ENCODE peak calls at places on chromosomes 1 and 21, in six cellular contexts. T is stimulated activated CD8-positive, alpha-beta memory T cell treated with anti-CD3 and anti-CD28 coated beads, Interleukin-2, amount 100 ng/mL, for 48 hours; F is kidney epithelial cell; Q is cardiac fibroblast; N is fibroblast of lung; S is stimulated activated CD4-positive, alpha-beta T cell treated with anti-CD3 and anti-CD28 coated beads, Interleukin-12 subunit alpha, Interleukin-12 subunit beta, amount 100 ng/mL, for 4 hours. Y is an unnamed sample.

GRCh38 chr1:150009604-150010387 is 730 bp downstream of the OTUD7B start:
- DNase-seq in F (peak; percentile 58), N (peak; percentile 74), S (peak; percentile 46), T (no peak), Q (peak; percentile 83), Y (peak; percentile 29)

GRCh38 chr1:78375996-78376395 is 114.8 kb upstream of the PTGFR start:
- DNase-seq in T (no peak), Q (peak; percentile 22), S (no peak), N (peak; percentile 21), F (no peak), Y (no peak)

GRCh38 chr1:24507423-24507804 is 4.8 kb downstream of the RCAN3 start:
- DNase-seq in S (no peak), T (no peak), N (no peak), F (no peak), Q (no peak), Y (peak; percentile 37)

GRCh38 chr1:10589074-10589473 is 114.3 kb downstream of the PEX14 start:
- DNase-seq in S (no peak), T (no peak), N (no peak), Q (no peak), F (no peak), Y (no peak)

GRCh38 chr1:56189946-56190920 is 389.1 kb downstream of the PLPP3 start:
- DNase-seq in S (no peak), F (no peak), N (no peak), Q (no peak), T (no peak), Y (no peak)

GRCh38 chr1:4652631-4653327 is 1.6 kb upstream of the AJAP1 start:
- DNase-seq in T (peak; percentile 46), N (no peak), Q (peak; percentile 38), F (no peak), S (peak; percentile 65), Y (peak; percentile 36)

GRCh38 chr1:20058531-20058930 is 11.5 kb upstream of the PLA2G5 start:
- DNase-seq in N (peak; percentile 69), F (peak; percentile 63), S (peak; percentile 18), T (peak; percentile 11), Q (peak; percentile 52), Y (peak; percentile 0)

GRCh38 chr1:114015075-114015474 is 35.8 kb downstream of the OLFML3 start:
- DNase-seq in S (no peak), T (no peak), F (peak; percentile 7), N (no peak), Q (no peak), Y (no peak)

GRCh38 chr1:20361805-20362381 is 71.2 kb downstream of the VWA5B1 start:
- DNase-seq in Q (peak; percentile 64), N (peak; percentile 57), T (no peak), F (no peak), S (peak; percentile 23), Y (no peak)

GRCh38 chr1:53736290-53736689 is 2.7 kb downstream of the GLIS1 start:
- DNase-seq in F (no peak), Q (peak; percentile 78), N (peak; percentile 78), S (no peak), T (no peak), Y (no peak)

GRCh38 chr1:115679141-115679611 is 37.4 kb downstream of the VANGL1 start:
- DNase-seq in S (no peak), N (peak; percentile 78), F (no peak), Q (peak; percentile 66), T (no peak), Y (no peak)

GRCh38 chr1:19209439-19209989 is 552 bp downstream of the UBR4 start:
- DNase-seq in N (peak; percentile 62), Q (peak; percentile 63), T (peak; percentile 62), F (no peak), S (peak; percentile 64), Y (peak; percentile 63)

GRCh38 chr1:203144661-203145060 is 17.1 kb downstream of the ADORA1 start:
- DNase-seq in T (no peak), Q (peak; percentile 8), N (no peak), F (no peak), S (no peak), Y (no peak)

GRCh38 chr1:61055110-61055614 is 27.2 kb upstream of the NFIA start:
- DNase-seq in S (no peak), T (no peak), Q (no peak), F (no peak), N (peak; percentile 64), Y (no peak)

GRCh38 chr1:3981746-3982505 is 81.9 kb upstream of the C1orf174 start:
- DNase-seq in F (no peak), Q (no peak), T (no peak), S (no peak), N (no peak), Y (no peak)

GRCh38 chr1:108533351-108534083 is 26.4 kb upstream of the EEIG2 start:
- DNase-seq in F (no peak), S (no peak), T (peak; percentile 18), N (no peak), Q (no peak), Y (no peak)

GRCh38 chr1:28173151-28173979 is 3.1 kb downstream of the PTAFR start:
- DNase-seq in S (no peak), Q (peak; percentile 33), N (peak; percentile 28), T (no peak), F (no peak), Y (no peak)

GRCh38 chr1:7587726-7588456 is 183.2 kb upstream of the VAMP3 start:
- DNase-seq in N (no peak), F (no peak), T (no peak), Q (no peak), S (no peak), Y (no peak)

GRCh38 chr1:112772781-112773180 is 57.6 kb upstream of the PPM1J start:
- DNase-seq in S (no peak), F (no peak), T (no peak), N (no peak), Q (no peak), Y (no peak)

GRCh38 chr1:185574139-185574835 is 159.9 kb upstream of the HMCN1 start:
- DNase-seq in S (no peak), Q (no peak), F (no peak), T (no peak), N (no peak), Y (no peak)

GRCh38 chr1:40710581-40711315 is 19.2 kb downstream of the NFYC start:
- DNase-seq in T (no peak), N (no peak), F (no peak), Q (peak; percentile 17), S (no peak), Y (no peak)

GRCh38 chr1:215082532-215083407 is at the start of gene KCNK2:
- DNase-seq in Q (peak; percentile 13), S (no peak), N (no peak), T (no peak), F (no peak), Y (no peak)

GRCh38 chr21:37458669-37459276 is 92.2 kb downstream of the DYRK1A start:
- DNase-seq in F (no peak), N (no peak), T (no peak), S (no peak), Q (no peak), Y (no peak)

GRCh38 chr1:171877711-171878110 is 36.4 kb downstream of the DNM3 start:
- DNase-seq in Q (peak; percentile 21), T (no peak), N (no peak), S (no peak), F (no peak), Y (no peak)

GRCh38 chr21:45293214-45293725 is 5.6 kb upstream of the POFUT2 start:
- DNase-seq in N (peak; percentile 38), S (no peak), F (no peak), T (no peak), Q (peak; percentile 62), Y (no peak)

GRCh38 chr1:227318852-227319607 is 738 bp upstream of the CDC42BPA start:
- DNase-seq in T (no peak), F (no peak), Q (peak; percentile 38), N (peak; percentile 33), S (no peak), Y (no peak)

GRCh38 chr1:245060684-245061374 is 94.0 kb upstream of the KIF26B start:
- DNase-seq in T (no peak), S (no peak), N (peak; percentile 85), Q (peak; percentile 28), F (no peak), Y (no peak)

GRCh38 chr1:234573711-234574299 is 36.2 kb downstream of the IRF2BP2 start:
- DNase-seq in N (peak; percentile 40), F (no peak), T (no peak), Q (peak; percentile 25), S (no peak), Y (no peak)

GRCh38 chr1:237042467-237042891 is 495 bp downstream of the RYR2 start:
- DNase-seq in Q (no peak), S (no peak), T (no peak), N (no peak), F (no peak), Y (no peak)

GRCh38 chr1:119510046-119510445 is 3.0 kb downstream of the HSD3B1 start:
- DNase-seq in N (no peak), T (no peak), Q (no peak), S (no peak), F (no peak), Y (no peak)

GRCh38 chr1:31413405-31414005 is 492 bp downstream of the SERINC2 start:
- DNase-seq in F (no peak), N (peak; percentile 58), S (peak; percentile 25), Q (peak; percentile 49), T (no peak), Y (no peak)

GRCh38 chr1:204692852-204693356 is 7.4 kb upstream of the LRRN2 start:
- DNase-seq in Q (no peak), F (no peak), N (no peak), T (no peak), S (no peak), Y (no peak)

GRCh38 chr1:116759636-116760035 is 5.4 kb downstream of the CD2 start:
- DNase-seq in S (no peak), Q (no peak), F (no peak), T (no peak), N (no peak), Y (no peak)